ENCODE peak calls at places on chromosomes 2 and 18, in four cellular contexts. F, I, L and B are unnamed samples.

GRCh38 chr18:25038261-25038660 is 313.7 kb downstream of the ZNF521 start:
- DNase-seq in L (no peak), I (no peak), F (no peak), B (no peak)

GRCh38 chr2:107290041-107290440 is 404.1 kb upstream of the ST6GAL2 start:
- DNase-seq in F (no peak), L (no peak), I (no peak), B (no peak)

GRCh38 chr2:204545861-204546773 is 842 bp downstream of the PARD3B start:
- DNase-seq in F (no peak), L (no peak), I (peak; percentile 57), B (no peak)

GRCh38 chr2:109418716-109419115 is 195.1 kb downstream of the SEPTIN10 start:
- DNase-seq in L (no peak), I (no peak), F (no peak), B (no peak)

GRCh38 chr2:43185146-43185545 is 41.3 kb downstream of the ZFP36L2 start:
- DNase-seq in F (no peak), I (no peak), L (peak; percentile 21), B (no peak)

GRCh38 chr18:55228191-55228590 is 268.9 kb upstream of the CCDC68 start:
- DNase-seq in I (no peak), L (peak; percentile 72), F (no peak), B (no peak)

GRCh38 chr18:70380915-70381896 is 92.4 kb downstream of the SOCS6 start:
- DNase-seq in F (no peak), I (no peak), L (no peak), B (no peak)

GRCh38 chr2:25473758-25474335 is 132.1 kb upstream of the DNMT3A start:
- DNase-seq in F (no peak), I (peak; percentile 95), L (no peak), B (no peak)

GRCh38 chr2:224563537-224563936 is 21.6 kb downstream of the CUL3 start:
- DNase-seq in F (no peak), L (no peak), I (no peak), B (no peak)

GRCh38 chr2:32284321-32284720 is 6.6 kb downstream of the YIPF4 start:
- DNase-seq in I (no peak), F (no peak), L (peak; percentile 68), B (no peak)

GRCh38 chr18:7749001-7749391 is 181.9 kb downstream of the PTPRM start:
- DNase-seq in L (no peak), F (no peak), I (peak; percentile 69), B (no peak)

GRCh38 chr18:3889121-3889520 is 439.1 kb downstream of the TGIF1 start:
- DNase-seq in L (peak; percentile 15), I (no peak), F (no peak), B (no peak)

GRCh38 chr2:30349691-30350090 is 97.4 kb upstream of the LCLAT1 start:
- DNase-seq in I (no peak), F (no peak), L (no peak), B (peak; percentile 63)

GRCh38 chr2:69154031-69154430 is 141.1 kb downstream of the ANTXR1 start:
- DNase-seq in I (no peak), L (peak; percentile 60), F (no peak), B (peak; percentile 80)

GRCh38 chr2:8633735-8634313 is 48.0 kb upstream of the ID2 start:
- DNase-seq in I (no peak), L (peak; percentile 96), F (peak; percentile 72), B (peak; percentile 69)

GRCh38 chr2:51969349-51969748 is 937.4 kb upstream of the NRXN1 start:
- DNase-seq in F (no peak), L (no peak), I (no peak), B (no peak)

GRCh38 chr2:238117199-238118154 is 17.3 kb downstream of the ESPNL start:
- DNase-seq in L (peak; percentile 26), F (no peak), I (no peak), B (no peak)

GRCh38 chr2:124815386-124815785 is 790.3 kb downstream of the CNTNAP5 start:
- DNase-seq in I (no peak), F (no peak), L (no peak), B (no peak)

GRCh38 chr2:6025391-6025790 is 333.2 kb downstream of the SOX11 start:
- DNase-seq in F (no peak), L (no peak), I (no peak), B (no peak)

GRCh38 chr2:12718662-12719399 is 2.1 kb downstream of the TRIB2 start:
- DNase-seq in F (no peak), I (no peak), L (no peak), B (no peak)

GRCh38 chr2:160351978-160352377 is 141.6 kb downstream of the RBMS1 start:
- DNase-seq in I (no peak), F (no peak), L (peak; percentile 78), B (no peak)

GRCh38 chr2:47040662-47041061 is 114.4 kb downstream of the STPG4 start:
- DNase-seq in F (no peak), L (no peak), I (no peak), B (no peak)

GRCh38 chr2:178072383-178073301 is at the start of gene PDE11A:
- DNase-seq in L (peak; percentile 66), F (peak; percentile 17), I (peak; percentile 94), B (peak; percentile 18)

GRCh38 chr2:49490710-49491109 is 336.4 kb upstream of the FSHR start:
- DNase-seq in L (no peak), F (no peak), I (peak; percentile 4), B (no peak)

GRCh38 chr18:12838178-12838634 is 45.8 kb downstream of the PTPN2 start:
- DNase-seq in L (peak; percentile 90), F (peak; percentile 84), I (no peak), B (peak; percentile 89)

GRCh38 chr2:238141541-238142318 is 3.3 kb downstream of the KLHL30 start:
- DNase-seq in F (no peak), L (no peak), I (peak; percentile 39), B (no peak)

GRCh38 chr2:206158563-206159345 is 490 bp downstream of the NDUFS1 start:
- DNase-seq in F (no peak), I (no peak), L (peak; percentile 31), B (no peak)

GRCh38 chr2:96715658-96716057 is 24.2 kb downstream of the LMAN2L start:
- DNase-seq in F (no peak), L (peak; percentile 24), I (no peak), B (no peak)

GRCh38 chr2:203814661-203815540 is 52.7 kb upstream of the CTLA4 start:
- DNase-seq in I (peak; percentile 47), L (peak; percentile 82), F (no peak), B (peak; percentile 63)

GRCh38 chr2:142718731-142719130 is 158.7 kb upstream of the KYNU start:
- DNase-seq in I (no peak), F (no peak), L (no peak), B (no peak)

GRCh38 chr2:73006969-73007710 is 64.4 kb downstream of the SFXN5 start:
- DNase-seq in I (no peak), F (no peak), L (peak; percentile 33), B (no peak)

GRCh38 chr2:126527836-126528490 is 128.0 kb upstream of the GYPC start:
- DNase-seq in F (peak; percentile 3), I (peak; percentile 40), L (peak; percentile 58), B (peak; percentile 4)

GRCh38 chr2:183998041-183998796 is 600.1 kb upstream of the ZNF804A start:
- DNase-seq in F (no peak), I (no peak), L (no peak), B (no peak)

GRCh38 chr18:8139971-8140406 is 469.2 kb upstream of the RAB12 start:
- DNase-seq in L (no peak), F (no peak), I (no peak), B (no peak)

GRCh38 chr2:18787726-18788125 is 198.4 kb upstream of the NT5C1B start:
- DNase-seq in L (no peak), F (no peak), I (no peak), B (no peak)
- TF ChIP-seq CTCF in L (no peak), F (no peak), I (no peak), B (no peak)

GRCh38 chr18:76564117-76564516 is 69.1 kb upstream of the ZNF516 start:
- DNase-seq in F (no peak), I (no peak), L (peak; percentile 89), B (no peak)
- H3K4me3 ChIP-seq in F (no peak overlapping the region), I (no peak overlapping the region), L (no peak overlapping the region), B (no peak overlapping the region)

DNA sequence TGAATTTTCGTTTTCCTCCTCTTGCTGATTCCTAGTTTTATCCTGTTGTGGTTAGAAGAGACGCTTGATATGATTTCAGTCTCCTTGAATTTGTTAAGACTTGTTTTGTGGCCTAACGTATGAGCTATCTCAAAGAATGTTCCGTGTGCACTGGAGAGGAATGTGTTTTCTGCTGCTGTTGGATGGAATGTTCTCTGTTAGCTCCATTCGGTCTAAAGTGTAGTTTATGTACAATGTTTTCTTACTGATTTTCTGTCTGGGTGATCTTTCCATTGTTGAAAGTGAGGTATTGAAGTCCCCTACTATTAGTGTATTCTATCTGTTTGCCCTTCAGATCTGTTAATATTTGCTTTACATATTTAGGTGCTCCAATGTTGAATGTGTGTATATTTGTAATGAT is 25.9 kb downstream of the COLEC11 start:
- DNase-seq in F (no peak), L (peak; percentile 24), I (peak; percentile 15), B (no peak)
- TF ChIP-seq CTCF in F (no peak), L (no peak), I (no peak), B (no peak)

DNA sequence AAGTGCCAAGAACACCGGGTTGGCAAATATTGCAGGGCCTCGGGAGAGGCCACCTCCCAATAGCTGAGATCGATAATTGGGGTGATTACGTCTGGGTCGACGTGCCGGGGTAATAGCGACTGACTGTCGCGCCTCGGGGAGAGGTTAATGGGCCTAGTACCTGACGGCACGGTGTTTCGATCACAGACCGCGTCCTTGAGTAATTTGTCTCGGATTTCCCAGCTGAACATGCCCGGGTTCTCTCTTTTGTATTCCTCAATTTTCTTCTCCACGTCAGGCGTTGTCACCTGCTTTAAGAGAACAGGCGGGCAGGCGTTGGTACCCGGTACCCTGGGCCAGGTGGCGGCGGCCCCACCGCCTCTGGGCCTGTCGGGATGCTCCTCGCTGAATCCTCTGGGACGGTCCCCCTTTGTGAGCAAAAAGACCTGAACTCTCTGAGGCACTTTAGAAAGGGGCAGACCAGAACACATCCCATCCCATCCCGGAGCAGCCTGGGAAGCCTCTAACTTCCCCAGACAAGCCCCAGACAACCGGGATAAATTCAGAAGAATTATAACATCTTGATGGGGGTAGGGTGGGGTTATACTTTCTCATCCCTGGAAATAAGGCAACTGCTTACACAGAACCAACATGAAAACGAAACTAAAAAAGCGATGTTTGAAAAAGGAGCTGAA is 3.3 kb downstream of the PAX3 start:
- DNase-seq in I (no peak), F (no peak), L (peak; percentile 14), B (no peak)
- H3K4me3 ChIP-seq in I (no peak overlapping the region), F (peak overlapping the region; percentile 49), L (peak overlapping the region; percentile 21), B (peak overlapping the region; percentile 27)

GRCh38 chr2:44215827-44216226 is 47.2 kb downstream of the PPM1B start:
- DNase-seq in F (no peak), L (no peak), I (no peak), B (no peak)

DNA sequence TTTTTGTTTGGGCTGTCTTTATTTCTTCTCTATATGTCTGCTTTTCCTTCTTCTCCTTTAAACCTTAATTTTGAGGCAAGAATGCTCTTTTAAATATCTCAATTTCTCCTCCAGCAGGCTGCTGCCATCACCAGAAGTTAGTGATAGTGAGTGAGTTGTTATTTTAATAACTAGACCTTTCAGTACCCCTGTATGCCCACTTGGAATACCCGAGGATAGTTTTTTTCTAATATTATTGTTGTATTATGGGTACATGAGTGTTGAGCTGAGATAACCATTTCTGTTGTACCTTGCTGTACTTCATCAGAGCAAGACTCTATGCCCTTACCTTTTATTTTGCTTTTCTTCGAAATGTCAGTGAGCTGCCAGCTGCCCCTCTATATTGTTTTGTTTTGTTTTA is 50.1 kb downstream of the PPM1B start:
- DNase-seq in F (no peak), I (no peak), L (no peak), B (no peak)
- TF ChIP-seq CTCF in F (no peak), I (no peak), L (no peak), B (no peak)